ENCODE peak calls at places on chromosome 1, in six cellular contexts. J, E, Z, D, H and T are unnamed samples.
A peak's percentile ranks its signal among the peaks of the same experiment; 100 is the strongest.

GRCh38 chr1:2526824-2527552 is 592 bp upstream of the PANK4 start:
- DNase-seq in J (no peak), E (no peak), Z (no peak), D (peak; percentile 45), H (no peak), T (no peak)

GRCh38 chr1:66927528-66927927 is 2.7 kb downstream of the MIER1 start:
- DNase-seq in J (no peak), E (no peak), Z (no peak), D (no peak), H (no peak), T (no peak)

GRCh38 chr1:243730499-243731150 is 119.4 kb downstream of the AKT3 start:
- DNase-seq in J (no peak), E (peak; percentile 85), Z (no peak), D (no peak), H (no peak), T (no peak)

GRCh38 chr1:47618830-47619229 is 181.0 kb downstream of the FOXD2 start:
- DNase-seq in J (no peak), E (no peak), Z (no peak), D (no peak), H (no peak), T (no peak)

GRCh38 chr1:54310439-54311328 is 95.5 kb downstream of the SSBP3 start:
- DNase-seq in J (no peak), E (no peak), Z (no peak), D (peak; percentile 24), H (peak; percentile 44), T (no peak)

GRCh38 chr1:241518447-241519307 is 878 bp downstream of the FH start:
- DNase-seq in J (no peak), E (no peak), Z (no peak), D (peak; percentile 31), H (peak; percentile 29), T (no peak)

GRCh38 chr1:203167026-203167912 is 8.4 kb downstream of the MYBPH start:
- DNase-seq in J (no peak), E (no peak), Z (no peak), D (no peak), H (no peak), T (no peak)

GRCh38 chr1:185342017-185342416 is 25.0 kb upstream of the IVNS1ABP start:
- DNase-seq in J (no peak), E (no peak), Z (no peak), D (no peak), H (no peak), T (no peak)

GRCh38 chr1:32208891-32209309 is at the start of gene DCDC2B:
- DNase-seq in J (no peak), E (no peak), Z (peak; percentile 99), D (peak; percentile 34), H (peak; percentile 90), T (no peak)

GRCh38 chr1:18560692-18561091 is 70.0 kb upstream of the PAX7 start:
- DNase-seq in J (no peak), E (no peak), Z (no peak), D (no peak), H (no peak), T (no peak)

GRCh38 chr1:232226197-232226681 is 403.7 kb downstream of the SIPA1L2 start:
- DNase-seq in J (no peak), E (no peak), Z (peak; percentile 10), D (peak; percentile 15), H (peak; percentile 78), T (peak; percentile 88)

GRCh38 chr1:158124999-158125398 is 55.7 kb upstream of the CD1D start:
- DNase-seq in J (no peak), E (peak; percentile 81), Z (peak; percentile 49), D (peak; percentile 97), H (peak; percentile 64), T (peak; percentile 84)

GRCh38 chr1:165330483-165330882 is 26.0 kb downstream of the LMX1A start:
- DNase-seq in J (no peak), E (no peak), Z (no peak), D (no peak), H (no peak), T (no peak)

GRCh38 chr1:186708578-186709203 is 28.5 kb upstream of the PTGS2 start:
- DNase-seq in J (no peak), E (no peak), Z (no peak), D (peak; percentile 63), H (no peak), T (no peak)